ENCODE peak calls at places on chromosomes 13 and 19, in ten cellular contexts. W is A549, A is stomach, D is H1, K is SK-N-SH, Q is transverse colon, H is HepG2, L is K562, I is GM12878, U is sigmoid colon. B is an unnamed sample.

GRCh38 chr13:24276310-24276709 is 33.1 kb upstream of the C1QTNF9 start:
- DNase-seq in W (no peak), A (no peak), D (no peak), K (no peak), Q (no peak), H (no peak), L (no peak), I (peak), U (no peak), B (no peak)

GRCh38 chr13:42028113-42028799 is 20.2 kb upstream of the DGKH start:
- DNase-seq in W (peak), A (no peak), D (no peak), K (no peak), Q (peak), H (peak), L (no peak), I (no peak), U (no peak), B (no peak)

GRCh38 chr19:47228937-47229673 is 1.9 kb downstream of the BBC3 start:
- DNase-seq in W (no peak), A (no peak), D (no peak), K (no peak), Q (peak), H (peak), L (no peak), I (no peak), U (peak), B (peak)

GRCh38 chr13:68810660-68811059 is 1297.0 kb upstream of the ATXN8OS start:
- DNase-seq in W (no peak), A (no peak), D (no peak), K (peak), Q (no peak), H (peak), L (no peak), I (no peak), U (no peak), B (no peak)

GRCh38 chr13:41059466-41059865 is 1.8 kb upstream of the WBP4 start:
- DNase-seq in W (no peak), A (no peak), D (no peak), K (peak), Q (no peak), H (no peak), L (no peak), I (no peak), U (no peak), B (no peak)

GRCh38 chr13:51786425-51787010 is 17.4 kb downstream of the DHRS12 start:
- DNase-seq in W (no peak), A (no peak), D (no peak), K (no peak), Q (no peak), H (no peak), L (no peak), I (no peak), U (no peak), B (no peak)

GRCh38 chr13:29465741-29466293 is 129.7 kb downstream of the SLC7A1 start:
- DNase-seq in W (no peak), A (peak), D (no peak), K (peak), Q (no peak), H (peak), L (no peak), I (no peak), U (peak), B (peak)

GRCh38 chr13:40102854-40103253 is 447.4 kb downstream of the COG6 start:
- DNase-seq in W (peak), A (peak), D (no peak), K (no peak), Q (no peak), H (peak), L (peak), I (no peak), U (no peak), B (no peak)

GRCh38 chr19:1486720-1487575 is 3.2 kb downstream of the PCSK4 start:
- DNase-seq in W (no peak), A (no peak), D (no peak), K (no peak), Q (no peak), H (no peak), L (no peak), I (no peak), U (no peak), B (no peak)

GRCh38 chr13:95564948-95565347 is 12.4 kb downstream of the CLDN10 start:
- DNase-seq in W (no peak), A (no peak), D (no peak), K (no peak), Q (no peak), H (no peak), L (no peak), I (no peak), U (no peak), B (no peak)

GRCh38 chr13:30134578-30134977 is 172.8 kb downstream of the KATNAL1 start:
- DNase-seq in W (no peak), A (no peak), D (no peak), K (no peak), Q (no peak), H (no peak), L (no peak), I (no peak), U (no peak), B (no peak)

GRCh38 chr19:30281903-30282302 is 90.3 kb upstream of the ZNF536 start:
- DNase-seq in W (no peak), A (no peak), D (no peak), K (no peak), Q (no peak), H (no peak), L (no peak), I (no peak), U (no peak), B (no peak)

GRCh38 chr19:45171211-45171623 is 6.8 kb downstream of the TRAPPC6A start:
- DNase-seq in W (no peak), A (no peak), D (no peak), K (no peak), Q (no peak), H (no peak), L (peak), I (no peak), U (no peak), B (no peak)

GRCh38 chr13:112477070-112477619 is 101.0 kb downstream of the SPACA7 start:
- DNase-seq in W (no peak), A (no peak), D (no peak), K (no peak), Q (no peak), H (no peak), L (no peak), I (no peak), U (no peak), B (no peak)

GRCh38 chr13:112469071-112469745 is 93.1 kb downstream of the SPACA7 start:
- DNase-seq in W (no peak), A (no peak), D (no peak), K (no peak), Q (no peak), H (no peak), L (no peak), I (no peak), U (no peak), B (no peak)

GRCh38 chr13:112475889-112476288 is 99.7 kb downstream of the SPACA7 start:
- DNase-seq in W (no peak), A (no peak), D (no peak), K (no peak), Q (no peak), H (no peak), L (no peak), I (no peak), U (no peak), B (no peak)

GRCh38 chr13:112474869-112475268 is 98.7 kb downstream of the SPACA7 start:
- DNase-seq in W (no peak), A (no peak), D (no peak), K (no peak), Q (no peak), H (no peak), L (no peak), I (no peak), U (no peak), B (no peak)

DNA sequence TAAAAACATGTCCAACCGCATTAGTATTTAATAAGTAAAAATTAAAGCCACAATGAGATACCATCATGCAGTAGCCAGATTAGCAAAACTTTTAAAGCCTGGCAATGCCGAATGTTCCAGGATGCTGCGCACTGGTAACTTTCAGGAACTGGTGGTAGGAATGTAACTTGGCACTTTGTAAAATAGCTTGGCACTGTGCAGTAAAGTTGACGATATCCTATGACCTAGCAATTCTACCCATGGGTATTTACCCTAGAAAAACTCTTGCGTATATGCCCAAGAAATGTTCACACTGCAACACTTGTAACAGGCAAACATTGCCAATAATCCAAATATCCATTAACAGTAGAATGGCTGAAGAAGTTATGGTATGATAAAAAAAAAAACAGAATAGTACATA is 97.7 kb downstream of the SPACA7 start:
- DNase-seq in W (no peak), A (no peak), D (no peak), K (no peak), Q (no peak), H (no peak), L (no peak), I (no peak), U (no peak), B (no peak)
- TF ChIP-seq CTCF in W (no peak), A (no peak), D (no peak), K (no peak), Q (no peak), H (no peak), L (no peak), I (no peak), U (no peak), B (no peak)

GRCh38 chr13:21458816-21459701 is at the start of gene ZDHHC20:
- DNase-seq in W (peak), A (peak), D (peak), K (peak), Q (peak), H (peak), L (peak), I (no peak), U (peak), B (peak)
- H3K4me3 ChIP-seq in W (peak), A (peak), D (peak), K (peak), Q (peak), H (peak), L (peak), I (peak), U (peak), B (peak)

GRCh38 chr19:10583021-10583776 is 3.9 kb downstream of the AP1M2 start:
- DNase-seq in W (no peak), A (no peak), D (no peak), K (no peak), Q (no peak), H (no peak), L (no peak), I (no peak), U (no peak), B (no peak)
- TF ChIP-seq EP300 in W (no peak), A (no peak), D (no peak), K (no peak), Q (no peak), H (no peak), L (no peak), I (no peak), U (no peak), B (no peak)

GRCh38 chr19:39296055-39296645 is at the start of gene IFNL1:
- DNase-seq in W (no peak), A (peak), D (no peak), K (no peak), Q (no peak), H (no peak), L (no peak), I (no peak), U (peak), B (no peak)

GRCh38 chr19:39296906-39297305 is 699 bp downstream of the IFNL1 start:
- DNase-seq in W (no peak), A (no peak), D (no peak), K (no peak), Q (no peak), H (no peak), L (no peak), I (no peak), U (peak), B (no peak)

GRCh38 chr19:39297931-39298634 is 1.9 kb downstream of the IFNL1 start:
- DNase-seq in W (no peak), A (peak), D (no peak), K (no peak), Q (peak), H (no peak), L (no peak), I (no peak), U (peak), B (no peak)

GRCh38 chr19:39293394-39293793 is 2.8 kb upstream of the IFNL1 start:
- DNase-seq in W (no peak), A (no peak), D (no peak), K (no peak), Q (no peak), H (no peak), L (no peak), I (no peak), U (peak), B (no peak)
- TF ChIP-seq CTCF in W (no peak), A (no peak), D (no peak), K (no peak), Q (no peak), H (no peak), L (no peak), I (no peak), U (no peak), B (no peak)

GRCh38 chr19:33621811-33622504 is at the start of gene CHST8:
- DNase-seq in W (no peak), A (peak), D (no peak), K (peak), Q (peak), H (no peak), L (peak), I (no peak), U (no peak), B (no peak)
- H3K4me3 ChIP-seq in W (peak), A (peak), D (peak), K (no peak), Q (peak), H (peak), L (no peak), I (no peak), U (peak), B (peak)

GRCh38 chr13:102878491-102878890 is 32.7 kb downstream of the ERCC5 start:
- DNase-seq in W (no peak), A (no peak), D (no peak), K (no peak), Q (no peak), H (no peak), L (no peak), I (no peak), U (no peak), B (no peak)

GRCh38 chr13:102881819-102882686 is 36.2 kb downstream of the ERCC5 start:
- DNase-seq in W (no peak), A (no peak), D (no peak), K (no peak), Q (no peak), H (no peak), L (no peak), I (no peak), U (no peak), B (no peak)

GRCh38 chr13:102877285-102877684 is 31.5 kb downstream of the ERCC5 start:
- DNase-seq in W (no peak), A (no peak), D (no peak), K (no peak), Q (no peak), H (peak), L (no peak), I (no peak), U (no peak), B (no peak)

GRCh38 chr13:102879793-102880499 is 34.1 kb downstream of the ERCC5 start:
- DNase-seq in W (no peak), A (no peak), D (no peak), K (no peak), Q (no peak), H (no peak), L (no peak), I (no peak), U (no peak), B (no peak)
- TF ChIP-seq EP300 in W (no peak), A (no peak), D (no peak), K (no peak), Q (no peak), H (no peak), L (no peak), I (no peak), U (no peak), B (no peak)

GRCh38 chr13:98810746-98811145 is 58.3 kb upstream of the SLC15A1 start:
- DNase-seq in W (no peak), A (no peak), D (no peak), K (no peak), Q (no peak), H (no peak), L (peak), I (no peak), U (no peak), B (no peak)

GRCh38 chr13:98809345-98809777 is 56.9 kb upstream of the SLC15A1 start:
- DNase-seq in W (no peak), A (no peak), D (no peak), K (no peak), Q (no peak), H (no peak), L (no peak), I (no peak), U (no peak), B (no peak)

GRCh38 chr13:98816406-98816805 is 63.9 kb upstream of the SLC15A1 start:
- DNase-seq in W (no peak), A (no peak), D (no peak), K (no peak), Q (no peak), H (no peak), L (no peak), I (no peak), U (no peak), B (no peak)

GRCh38 chr13:98819382-98819781 is 66.9 kb upstream of the SLC15A1 start:
- DNase-seq in W (no peak), A (no peak), D (no peak), K (no peak), Q (no peak), H (no peak), L (no peak), I (no peak), U (no peak), B (no peak)

GRCh38 chr13:98813993-98814392 is 61.5 kb upstream of the SLC15A1 start:
- DNase-seq in W (no peak), A (no peak), D (no peak), K (no peak), Q (no peak), H (no peak), L (no peak), I (no peak), U (no peak), B (no peak)
- TF ChIP-seq CTCF in W (no peak), A (no peak), D (no peak), K (no peak), Q (no peak), H (no peak), L (no peak), I (no peak), U (no peak), B (no peak)

DNA sequence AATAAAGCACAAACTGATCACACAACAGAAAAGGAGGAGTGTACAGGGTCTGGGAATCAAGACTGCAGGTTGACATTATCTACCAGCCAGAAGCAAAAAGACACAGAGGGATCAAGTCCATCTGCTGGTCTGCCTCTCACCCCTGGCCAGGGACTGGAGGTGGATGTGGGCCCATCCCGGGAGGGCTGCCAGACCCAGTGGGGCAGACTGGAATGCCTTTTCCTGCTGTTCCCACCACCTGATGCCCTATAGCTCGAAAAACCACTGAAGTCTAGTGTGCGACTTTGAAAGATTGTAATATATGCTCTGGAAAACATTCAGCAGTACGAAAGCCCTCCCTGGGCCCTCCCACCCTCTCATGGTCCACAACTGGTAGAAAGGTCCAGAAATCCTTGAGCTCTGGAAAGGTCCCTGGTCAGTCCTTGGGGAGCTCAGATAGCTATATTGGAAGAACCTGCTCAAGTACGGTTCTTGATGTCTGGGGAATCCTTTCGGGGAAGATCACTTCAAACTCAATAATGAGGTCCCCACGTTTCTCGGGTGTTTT is 2.6 kb downstream of the DNAJB1 start:
- DNase-seq in W (no peak), A (no peak), D (no peak), K (no peak), Q (no peak), H (no peak), L (no peak), I (no peak), U (no peak), B (no peak)
- H3K4me3 ChIP-seq in W (peak), A (peak), D (no peak), K (peak), Q (no peak), H (peak), L (peak), I (peak), U (no peak), B (peak)

B was measured in tibial nerve.